ENCODE peak calls at places on chromosomes 5 and 9, in nine cellular contexts. O is foreskin fibroblast, U is SK-N-SH, C is neural progenitor cell, E is fibroblast of lung, A is adrenal gland, D is lower lobe of right lung, V is lower leg skin, Z is fibroblast of mammary gland. B is an unnamed sample.

GRCh38 chr9:121885345-121885901 is 207.7 kb downstream of the TTLL11 start:
- DNase-seq in Z (peak), D (no peak), U (no peak), O (no peak), A (no peak), C (no peak), E (peak), V (no peak), B (peak)

GRCh38 chr5:514101-514485 is 10.2 kb downstream of the SLC9A3 start:
- DNase-seq in O (no peak), A (no peak), E (no peak), Z (no peak), D (no peak), V (no peak), C (no peak), U (no peak), B (no peak)

GRCh38 chr5:45521067-45521466 is 175.1 kb downstream of the HCN1 start:
- DNase-seq in U (no peak), E (peak), C (peak), A (peak), V (no peak), O (peak), Z (peak), D (no peak), B (no peak)

GRCh38 chr5:124812771-124813358 is 66.4 kb upstream of the ZNF608 start:
- DNase-seq in E (no peak), Z (no peak), C (no peak), A (no peak), U (no peak), D (no peak), V (no peak), O (no peak), B (no peak)

GRCh38 chr5:11426442-11426841 is 477.8 kb downstream of the CTNND2 start:
- DNase-seq in O (no peak), U (no peak), V (no peak), E (no peak), C (no peak), A (no peak), Z (no peak), D (no peak), B (no peak)

GRCh38 chr9:121830441-121831140 is 179.2 kb downstream of the DAB2IP start:
- DNase-seq in Z (no peak), V (no peak), O (no peak), C (no peak), D (no peak), A (peak), E (no peak), U (no peak), B (no peak)

GRCh38 chr5:10453564-10453963 is 11.9 kb downstream of the ROPN1L start:
- DNase-seq in D (no peak), Z (peak), E (no peak), C (no peak), A (no peak), U (no peak), O (no peak), V (no peak), B (no peak)

GRCh38 chr9:110303136-110303535 is 34.5 kb downstream of the TXNDC8 start:
- DNase-seq in V (no peak), D (no peak), C (no peak), Z (peak), O (peak), E (peak), U (no peak), A (no peak), B (no peak)

GRCh38 chr5:1137567-1138444 is 25.9 kb upstream of the SLC12A7 start:
- DNase-seq in Z (no peak), U (no peak), C (no peak), E (no peak), D (no peak), V (peak), O (no peak), A (peak), B (no peak)

GRCh38 chr5:179204572-179204971 is 140.7 kb downstream of the ADAMTS2 start:
- DNase-seq in Z (no peak), E (no peak), U (no peak), D (no peak), O (no peak), A (no peak), V (no peak), C (no peak), B (no peak)

GRCh38 chr5:173880306-173880985 is 7.7 kb upstream of the CPEB4 start:
- DNase-seq in O (peak), V (no peak), E (peak), A (no peak), C (no peak), Z (peak), U (no peak), D (no peak), B (peak)

GRCh38 chr9:4581861-4582565 is 80.1 kb upstream of the PLPP6 start:
- DNase-seq in U (no peak), D (no peak), C (no peak), E (no peak), O (no peak), V (no peak), A (no peak), Z (no peak), B (no peak)

GRCh38 chr5:159010611-159011497 is 88.9 kb downstream of the EBF1 start:
- DNase-seq in E (peak), V (no peak), D (no peak), A (no peak), Z (peak), U (peak), C (no peak), O (no peak), B (peak)

GRCh38 chr5:157478726-157479125 is 18.7 kb downstream of the NIPAL4 start:
- DNase-seq in D (no peak), A (no peak), V (no peak), E (no peak), O (no peak), C (no peak), Z (no peak), U (no peak), B (no peak)

GRCh38 chr5:132668706-132669454 is 4.9 kb upstream of the IL4 start:
- DNase-seq in Z (peak), V (no peak), A (peak), D (no peak), U (no peak), C (no peak), O (no peak), E (no peak), B (no peak)

GRCh38 chr9:23586906-23587305 is 239.1 kb downstream of the ELAVL2 start:
- DNase-seq in E (no peak), Z (no peak), U (peak), O (no peak), A (no peak), C (no peak), D (no peak), V (no peak), B (no peak)

GRCh38 chr9:82271099-82271498 is 282.5 kb downstream of the SPATA31D1 start:
- DNase-seq in C (no peak), Z (peak), U (no peak), O (peak), A (no peak), V (no peak), D (no peak), E (peak), B (peak)

GRCh38 chr5:89613222-89613956 is 730.4 kb upstream of the MEF2C start:
- DNase-seq in O (no peak), Z (peak), V (no peak), U (no peak), E (no peak), A (no peak), D (no peak), C (no peak), B (peak)

GRCh38 chr9:32728181-32728580 is 55.2 kb upstream of the TMEM215 start:
- DNase-seq in D (no peak), O (no peak), C (no peak), V (no peak), U (no peak), Z (no peak), E (no peak), A (no peak), B (no peak)

GRCh38 chr5:139468421-139468931 is 2.3 kb upstream of the SMIM33 start:
- DNase-seq in D (peak), Z (peak), E (no peak), C (peak), U (no peak), O (no peak), A (no peak), V (no peak), B (no peak)

GRCh38 chr9:116687762-116688160 is 656 bp downstream of the TRIM32 start:
- DNase-seq in O (no peak), U (no peak), V (no peak), A (no peak), D (no peak), C (peak), E (no peak), Z (no peak), B (no peak)

GRCh38 chr5:7584749-7585148 is 188.8 kb downstream of the ADCY2 start:
- DNase-seq in A (no peak), O (no peak), U (no peak), Z (no peak), D (no peak), V (no peak), C (no peak), E (no peak), B (no peak)

GRCh38 chr5:58410441-58410840 is 49.4 kb downstream of the PLK2 start:
- DNase-seq in D (no peak), V (peak), Z (peak), O (peak), U (no peak), C (no peak), E (peak), A (no peak), B (peak)

GRCh38 chr5:36630201-36630968 is 24.0 kb downstream of the SLC1A3 start:
- DNase-seq in A (no peak), V (no peak), O (no peak), D (no peak), C (no peak), Z (peak), U (no peak), E (no peak), B (no peak)

GRCh38 chr9:15501179-15501578 is 9.6 kb downstream of the PSIP1 start:
- DNase-seq in A (no peak), U (no peak), V (no peak), Z (peak), C (no peak), D (no peak), O (no peak), E (peak), B (no peak)

GRCh38 chr5:133114166-133114932 is 62.5 kb downstream of the HSPA4 start:
- DNase-seq in U (peak), Z (no peak), C (no peak), A (peak), V (no peak), E (no peak), O (no peak), D (no peak), B (no peak)

GRCh38 chr5:176568657-176569056 is 19.5 kb downstream of the CDHR2 start:
- DNase-seq in U (no peak), D (no peak), O (no peak), V (no peak), E (no peak), Z (no peak), C (no peak), A (no peak), B (no peak)

GRCh38 chr5:77087484-77088291 is 603 bp upstream of the ZBED3 start:
- DNase-seq in U (no peak), C (peak), D (peak), O (no peak), Z (no peak), A (peak), V (peak), E (peak), B (no peak)

DNA sequence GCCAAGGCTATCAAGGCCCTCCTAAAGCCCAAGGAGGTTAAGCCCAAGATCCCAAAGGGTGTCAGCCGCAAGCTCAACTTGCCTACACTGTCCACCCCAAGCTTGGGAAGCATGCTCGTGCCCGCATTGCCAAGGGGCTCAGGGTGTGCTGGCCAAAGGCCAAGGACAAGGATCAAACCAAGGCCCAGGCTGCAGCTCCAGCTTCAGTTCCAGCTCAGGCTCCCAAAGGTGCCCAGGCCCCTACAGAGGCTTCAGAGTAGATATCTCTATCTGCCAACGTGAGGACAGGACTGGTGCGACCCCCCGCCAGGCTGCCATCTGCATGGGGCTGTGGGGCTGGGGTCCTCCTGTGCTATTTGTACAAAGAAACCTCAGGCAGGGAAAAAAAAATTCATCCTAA is 3.3 kb downstream of the HOMER1 start:
- DNase-seq in C (no peak), D (no peak), Z (no peak), U (no peak), E (no peak), A (no peak), V (no peak), O (no peak), B (no peak)
- H3K4me3 ChIP-seq in C (peak), D (no peak), Z (no peak), U (peak), E (no peak), A (no peak), V (no peak), O (no peak), B (no peak)

GRCh38 chr9:136349546-136349945 is 14.0 kb downstream of the DNLZ start:
- DNase-seq in U (no peak), A (no peak), O (no peak), Z (no peak), E (no peak), C (no peak), V (no peak), D (no peak), B (no peak)

GRCh38 chr9:136348691-136349090 is 14.9 kb downstream of the DNLZ start:
- DNase-seq in E (no peak), Z (no peak), U (peak), A (no peak), D (no peak), V (no peak), C (no peak), O (no peak), B (no peak)

GRCh38 chr9:136346157-136346481 is 17.4 kb downstream of the DNLZ start:
- DNase-seq in D (no peak), U (no peak), E (no peak), Z (no peak), O (no peak), V (no peak), C (no peak), A (no peak), B (no peak)

GRCh38 chr9:136346927-136347465 is 16.5 kb downstream of the DNLZ start:
- DNase-seq in A (no peak), V (no peak), O (no peak), D (no peak), E (no peak), Z (no peak), C (no peak), U (no peak), B (no peak)

DNA sequence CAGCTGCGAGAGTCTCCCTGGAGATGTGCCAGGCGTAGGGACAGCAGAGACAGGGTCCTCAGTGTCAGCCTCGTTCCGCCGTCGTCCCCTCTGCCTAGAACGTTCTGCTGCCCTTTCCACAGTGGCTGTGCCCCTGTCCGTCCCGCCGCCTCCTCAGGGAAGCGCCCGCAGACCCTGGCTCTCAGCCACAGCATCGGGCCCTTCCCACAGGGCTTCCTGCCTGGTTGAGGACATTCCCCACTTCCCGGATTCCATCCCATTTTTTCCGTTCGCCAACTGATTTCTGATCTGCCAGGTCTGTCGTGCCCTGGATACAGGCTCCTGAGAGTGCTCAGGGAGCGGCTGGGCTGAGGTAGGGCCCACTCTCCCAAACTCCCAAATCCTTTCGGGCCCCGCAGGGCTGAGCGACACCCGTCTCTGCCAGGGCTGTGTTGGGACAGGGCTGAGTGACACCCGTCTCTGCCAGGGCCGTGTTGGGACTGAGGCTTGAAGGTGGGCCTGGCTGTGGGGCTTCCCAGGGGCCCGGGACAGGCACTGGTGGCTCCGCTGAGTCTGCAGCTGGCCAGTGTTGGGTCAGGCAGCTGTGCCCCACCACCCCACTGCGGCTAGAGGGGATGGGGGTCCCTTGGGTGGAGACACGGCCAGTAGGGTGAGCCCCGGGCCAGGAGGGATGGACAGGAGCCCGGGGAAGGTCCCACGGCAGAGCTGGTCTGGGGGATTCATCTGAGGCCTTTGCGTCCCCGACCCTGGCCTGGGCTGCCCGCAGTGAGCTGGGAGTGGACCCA is 15.9 kb downstream of the DNLZ start:
- DNase-seq in D (no peak), C (no peak), E (no peak), U (peak), Z (no peak), A (no peak), O (no peak), V (no peak), B (no peak)
- H3K4me3 ChIP-seq in D (no peak), C (no peak), E (no peak), U (no peak), Z (no peak), A (no peak), O (no peak), V (no peak), B (no peak)

GRCh38 chr5:75156585-75156984 is 80.1 kb downstream of the ANKRD31 start:
- DNase-seq in Z (peak), E (no peak), U (no peak), C (peak), D (no peak), O (no peak), V (no peak), A (no peak), B (no peak)
- H3K4me3 ChIP-seq in Z (no peak), E (no peak), U (no peak), C (no peak), D (no peak), O (no peak), V (no peak), A (no peak), B (no peak)

GRCh38 chr9:70261131-70261870 is 2.5 kb downstream of the SMC5 start:
- DNase-seq in V (no peak), U (no peak), C (no peak), O (no peak), A (no peak), D (no peak), Z (peak), E (peak), B (no peak)

GRCh38 chr9:70260606-70261005 is 1.8 kb downstream of the SMC5 start:
- DNase-seq in A (no peak), O (no peak), V (no peak), E (no peak), Z (no peak), C (no peak), D (no peak), U (no peak), B (no peak)

GRCh38 chr9:70259512-70259802 is 679 bp downstream of the SMC5 start:
- DNase-seq in U (no peak), Z (no peak), A (no peak), V (no peak), C (peak), D (no peak), E (no peak), O (no peak), B (no peak)

GRCh38 chr9:70258692-70259511 is at the start of gene SMC5:
- DNase-seq in Z (peak), D (peak), V (peak), E (peak), C (peak), O (peak), U (peak), A (peak), B (peak)

GRCh38 chr9:70260007-70260443 is 1.2 kb downstream of the SMC5 start:
- DNase-seq in E (no peak), D (peak), O (no peak), A (peak), Z (peak), U (no peak), V (no peak), C (no peak), B (no peak)
- H3K4me3 ChIP-seq in E (peak), D (peak), O (peak), A (no peak), Z (peak), U (peak), V (no peak), C (peak), B (peak)

B was measured in brain microvascular endothelial cell.